ENCODE peak calls at places on chromosomes 6 and 20, in nine cellular contexts. U, X, Y, K, E, C, A, H and V are unnamed samples.
A peak's percentile ranks its signal among the peaks of the same experiment; 100 is the strongest.

GRCh38 chr6:161161889-161162624 is 111.8 kb downstream of the AGPAT4 start:
- DNase-seq in U (no peak), X (no peak), Y (no peak), K (no peak), E (no peak), C (no peak), A (no peak), H (peak; percentile 16), V (no peak)

GRCh38 chr20:41177636-41178035 is 40.3 kb downstream of the PLCG1 start:
- DNase-seq in U (peak; percentile 85), X (peak; percentile 50), Y (peak; percentile 65), K (peak; percentile 72), E (peak; percentile 38), C (no peak), A (no peak), H (peak; percentile 88), V (no peak)

GRCh38 chr6:64104051-64104450 is 468.4 kb downstream of the PHF3 start:
- DNase-seq in U (no peak), X (no peak), Y (no peak), K (no peak), E (no peak), C (no peak), A (no peak), H (no peak), V (no peak)

GRCh38 chr6:138498575-138499302 is 555 bp downstream of the NHSL1 start:
- DNase-seq in U (no peak), X (no peak), Y (no peak), K (no peak), E (no peak), C (no peak), A (no peak), H (peak; percentile 28), V (no peak)

GRCh38 chr6:116018976-116019375 is 41.7 kb downstream of the FRK start:
- DNase-seq in U (no peak), X (no peak), Y (no peak), K (no peak), E (no peak), C (no peak), A (no peak), H (no peak), V (no peak)

GRCh38 chr20:25308083-25308491 is 60.2 kb downstream of the PYGB start:
- DNase-seq in U (no peak), X (no peak), Y (no peak), K (no peak), E (no peak), C (no peak), A (no peak), H (no peak), V (no peak)

GRCh38 chr6:84280030-84280429 is 52.6 kb upstream of the CEP162 start:
- DNase-seq in U (no peak), X (no peak), Y (no peak), K (no peak), E (no peak), C (no peak), A (no peak), H (no peak), V (no peak)

GRCh38 chr6:157996201-157996712 is 14.6 kb downstream of the SYNJ2 start:
- DNase-seq in U (no peak), X (no peak), Y (no peak), K (no peak), E (no peak), C (no peak), A (no peak), H (no peak), V (no peak)

GRCh38 chr6:127464161-127464880 is 5.1 kb upstream of the KIAA0408 start:
- DNase-seq in U (no peak), X (no peak), Y (no peak), K (no peak), E (no peak), C (no peak), A (no peak), H (no peak), V (no peak)

GRCh38 chr6:33272358-33273128 is 668 bp downstream of the RPS18 start:
- DNase-seq in U (no peak), X (no peak), Y (no peak), K (no peak), E (no peak), C (no peak), A (no peak), H (no peak), V (no peak)

GRCh38 chr6:110528051-110528929 is 51.9 kb upstream of the SLC22A16 start:
- DNase-seq in U (no peak), X (no peak), Y (peak; percentile 69), K (peak; percentile 51), E (peak; percentile 60), C (peak; percentile 26), A (peak; percentile 16), H (peak; percentile 63), V (no peak)

GRCh38 chr20:17645010-17645409 is 37.0 kb downstream of the RRBP1 start:
- DNase-seq in U (no peak), X (no peak), Y (no peak), K (no peak), E (no peak), C (no peak), A (no peak), H (no peak), V (no peak)

GRCh38 chr6:135281907-135282306 is 100.8 kb downstream of the MYB start:
- DNase-seq in U (no peak), X (no peak), Y (no peak), K (no peak), E (no peak), C (no peak), A (no peak), H (no peak), V (no peak)

GRCh38 chr20:33401922-33402369 is 627 bp upstream of the CDK5RAP1 start:
- DNase-seq in U (no peak), X (no peak), Y (no peak), K (no peak), E (no peak), C (no peak), A (no peak), H (no peak), V (no peak)

GRCh38 chr6:36691612-36692011 is 6.0 kb upstream of the RAB44 start:
- DNase-seq in U (no peak), X (no peak), Y (no peak), K (no peak), E (peak; percentile 4), C (no peak), A (no peak), H (no peak), V (no peak)

GRCh38 chr20:14984305-14984704 is 646.9 kb upstream of the FLRT3 start:
- DNase-seq in U (no peak), X (no peak), Y (no peak), K (no peak), E (no peak), C (no peak), A (no peak), H (no peak), V (no peak)

GRCh38 chr6:82908661-82909060 is 157.0 kb downstream of the UBE3D start:
- DNase-seq in U (no peak), X (no peak), Y (no peak), K (no peak), E (no peak), C (no peak), A (no peak), H (no peak), V (no peak)

GRCh38 chr6:160510199-160510598 is 153.9 kb downstream of the LPA start:
- DNase-seq in U (no peak), X (no peak), Y (no peak), K (no peak), E (no peak), C (no peak), A (no peak), H (no peak), V (no peak)

GRCh38 chr20:17542993-17543412 is 11.8 kb upstream of the BFSP1 start:
- DNase-seq in U (no peak), X (no peak), Y (no peak), K (no peak), E (peak; percentile 46), C (no peak), A (no peak), H (no peak), V (no peak)

GRCh38 chr6:84461461-84461860 is 234.0 kb upstream of the CEP162 start:
- DNase-seq in U (no peak), X (no peak), Y (no peak), K (no peak), E (no peak), C (no peak), A (no peak), H (no peak), V (no peak)

GRCh38 chr20:59583428-59584277 is 20.7 kb upstream of the PHACTR3 start:
- DNase-seq in U (no peak), X (no peak), Y (no peak), K (peak; percentile 75), E (peak; percentile 89), C (no peak), A (no peak), H (no peak), V (no peak)

GRCh38 chr6:15389759-15390723 is 144.2 kb downstream of the JARID2 start:
- DNase-seq in U (no peak), X (no peak), Y (no peak), K (peak; percentile 32), E (no peak), C (no peak), A (no peak), H (peak; percentile 22), V (no peak)

GRCh38 chr20:62539208-62539607 is 63.4 kb upstream of the GATA5 start:
- DNase-seq in U (no peak), X (no peak), Y (no peak), K (no peak), E (no peak), C (no peak), A (no peak), H (no peak), V (no peak)

GRCh38 chr20:1827974-1828785 is 67.0 kb upstream of the SIRPA start:
- DNase-seq in U (no peak), X (no peak), Y (peak; percentile 72), K (peak; percentile 60), E (no peak), C (no peak), A (no peak), H (peak; percentile 10), V (no peak)

GRCh38 chr6:116070990-116071389 is 10.3 kb upstream of the FRK start:
- DNase-seq in U (no peak), X (no peak), Y (no peak), K (no peak), E (no peak), C (no peak), A (no peak), H (no peak), V (no peak)

GRCh38 chr20:6333110-6333509 is 210.3 kb upstream of the FERMT1 start:
- DNase-seq in U (no peak), X (no peak), Y (no peak), K (no peak), E (no peak), C (no peak), A (no peak), H (no peak), V (no peak)

GRCh38 chr20:48648482-48649051 is 179.2 kb downstream of the PREX1 start:
- DNase-seq in U (no peak), X (no peak), Y (no peak), K (no peak), E (no peak), C (no peak), A (peak; percentile 74), H (no peak), V (no peak)

GRCh38 chr6:33410050-33410710 is 634 bp upstream of the PHF1 start:
- DNase-seq in U (peak; percentile 99), X (peak; percentile 98), Y (peak; percentile 84), K (peak; percentile 97), E (peak; percentile 97), C (peak; percentile 96), A (peak; percentile 96), H (peak; percentile 95), V (peak; percentile 99)

GRCh38 chr6:141561154-141561553 is 571.6 kb upstream of the GJE1 start:
- DNase-seq in U (no peak), X (no peak), Y (no peak), K (no peak), E (no peak), C (no peak), A (peak; percentile 79), H (no peak), V (no peak)

GRCh38 chr6:150685860-150686259 is 86.2 kb downstream of the PLEKHG1 start:
- DNase-seq in U (no peak), X (no peak), Y (no peak), K (no peak), E (no peak), C (peak; percentile 7), A (no peak), H (peak; percentile 47), V (no peak)